ENCODE peak calls at places on chromosome 7, in nine cellular contexts. Z, W, D, A, G, E, O, P and F are unnamed samples.

GRCh38 chr7:29424295-29424983 is 139.2 kb upstream of the PRR15 start:
- DNase-seq in Z (no peak), W (no peak), D (peak; percentile 25), A (no peak), G (no peak), E (no peak), O (no peak), P (peak; percentile 36), F (no peak)

GRCh38 chr7:158343936-158344455 is 243.6 kb downstream of the PTPRN2 start:
- DNase-seq in Z (no peak), W (no peak), D (no peak), A (peak; percentile 17), G (no peak), E (no peak), O (peak; percentile 1), P (no peak), F (peak; percentile 6)

GRCh38 chr7:124764847-124765400 is 668 bp downstream of the GPR37 start:
- DNase-seq in Z (peak; percentile 8), W (peak; percentile 2), D (peak; percentile 33), A (peak; percentile 61), G (no peak), E (no peak), O (peak; percentile 46), P (peak; percentile 28), F (no peak)

GRCh38 chr7:3164363-3164762 is 120.7 kb upstream of the CARD11 start:
- DNase-seq in Z (no peak), W (no peak), D (no peak), A (no peak), G (no peak), E (no peak), O (no peak), P (no peak), F (no peak)

GRCh38 chr7:100222445-100223132 is 2.8 kb downstream of the PVRIG start:
- DNase-seq in Z (no peak), W (no peak), D (no peak), A (no peak), G (no peak), E (no peak), O (no peak), P (no peak), F (no peak)

GRCh38 chr7:36460811-36461429 is 71.3 kb downstream of the ANLN start:
- DNase-seq in Z (no peak), W (no peak), D (no peak), A (no peak), G (no peak), E (no peak), O (no peak), P (no peak), F (no peak)

GRCh38 chr7:106365252-106366005 is 80.6 kb upstream of the NAMPT start:
- DNase-seq in Z (no peak), W (no peak), D (no peak), A (no peak), G (no peak), E (no peak), O (no peak), P (no peak), F (no peak)

GRCh38 chr7:68217426-68217825 is 1220.8 kb downstream of the TYW1 start:
- DNase-seq in Z (no peak), W (no peak), D (no peak), A (no peak), G (no peak), E (no peak), O (no peak), P (no peak), F (no peak)

GRCh38 chr7:118802726-118803125 is 578.2 kb downstream of the ANKRD7 start:
- DNase-seq in Z (no peak), W (no peak), D (no peak), A (no peak), G (no peak), E (no peak), O (no peak), P (no peak), F (no peak)

GRCh38 chr7:136966825-136967224 is 98.4 kb downstream of the CHRM2 start:
- DNase-seq in Z (no peak), W (no peak), D (no peak), A (no peak), G (no peak), E (no peak), O (no peak), P (no peak), F (no peak)

GRCh38 chr7:99843808-99844207 is 16.0 kb downstream of the CYP3A43 start:
- DNase-seq in Z (peak; percentile 37), W (no peak), D (peak; percentile 69), A (no peak), G (no peak), E (no peak), O (no peak), P (peak; percentile 27), F (no peak)

GRCh38 chr7:105244594-105244993 is 144.1 kb downstream of the SRPK2 start:
- DNase-seq in Z (no peak), W (no peak), D (no peak), A (no peak), G (no peak), E (no peak), O (peak; percentile 53), P (no peak), F (peak; percentile 29)

GRCh38 chr7:157861031-157861491 is 524.3 kb downstream of the DNAJB6 start:
- DNase-seq in Z (no peak), W (no peak), D (no peak), A (no peak), G (no peak), E (no peak), O (no peak), P (no peak), F (no peak)

GRCh38 chr7:7148799-7149481 is 33.4 kb upstream of the C1GALT1 start:
- DNase-seq in Z (no peak), W (no peak), D (peak; percentile 40), A (no peak), G (no peak), E (no peak), O (no peak), P (peak; percentile 4), F (no peak)

GRCh38 chr7:38330861-38331709 is 57.6 kb upstream of the TARP start:
- DNase-seq in Z (no peak), W (no peak), D (no peak), A (peak; percentile 73), G (no peak), E (no peak), O (no peak), P (no peak), F (no peak)

GRCh38 chr7:40799-41750 is 151.3 kb upstream of the FAM20C start:
- DNase-seq in Z (no peak), W (no peak), D (no peak), A (no peak), G (no peak), E (no peak), O (peak; percentile 2), P (no peak), F (peak; percentile 19)

GRCh38 chr7:150431839-150432658 is 18.4 kb upstream of the GIMAP8 start:
- DNase-seq in Z (no peak), W (no peak), D (no peak), A (no peak), G (no peak), E (no peak), O (no peak), P (no peak), F (no peak)

GRCh38 chr7:34845666-34846361 is 187.8 kb downstream of the NPSR1 start:
- DNase-seq in Z (no peak), W (no peak), D (no peak), A (no peak), G (no peak), E (no peak), O (no peak), P (no peak), F (no peak)

GRCh38 chr7:100017300-100017699 is 1.9 kb downstream of the ZKSCAN1 start:
- DNase-seq in Z (no peak), W (no peak), D (no peak), A (no peak), G (no peak), E (no peak), O (no peak), P (no peak), F (no peak)

GRCh38 chr7:97145068-97145467 is 27.6 kb downstream of the SDHAF3 start:
- DNase-seq in Z (no peak), W (no peak), D (peak; percentile 43), A (no peak), G (no peak), E (no peak), O (no peak), P (peak; percentile 22), F (no peak)

GRCh38 chr7:13286916-13287315 is 599.5 kb downstream of the ARL4A start:
- DNase-seq in Z (no peak), W (no peak), D (no peak), A (no peak), G (no peak), E (no peak), O (no peak), P (no peak), F (no peak)

GRCh38 chr7:124532166-124532565 is 233.4 kb downstream of the GPR37 start:
- DNase-seq in Z (no peak), W (no peak), D (peak; percentile 29), A (no peak), G (no peak), E (no peak), O (no peak), P (peak; percentile 7), F (no peak)

GRCh38 chr7:111595780-111596179 is 33.5 kb upstream of the IMMP2L start:
- DNase-seq in Z (no peak), W (no peak), D (no peak), A (no peak), G (no peak), E (no peak), O (no peak), P (no peak), F (no peak)

GRCh38 chr7:142878315-142878714 is 7.2 kb downstream of the TRPV6 start:
- DNase-seq in Z (no peak), W (no peak), D (no peak), A (no peak), G (no peak), E (no peak), O (no peak), P (no peak), F (no peak)

GRCh38 chr7:31957090-31957720 is 113.0 kb downstream of the PDE1C start:
- DNase-seq in Z (no peak), W (no peak), D (peak; percentile 9), A (no peak), G (no peak), E (no peak), O (no peak), P (no peak), F (no peak)

GRCh38 chr7:108363659-108364058 is 92.6 kb downstream of the NRCAM start:
- DNase-seq in Z (no peak), W (no peak), D (no peak), A (no peak), G (no peak), E (no peak), O (no peak), P (no peak), F (no peak)

GRCh38 chr7:114959931-114960330 is 38.0 kb downstream of the MDFIC start:
- DNase-seq in Z (no peak), W (no peak), D (no peak), A (no peak), G (no peak), E (no peak), O (no peak), P (no peak), F (no peak)

GRCh38 chr7:5661941-5662340 is 119.5 kb downstream of the RNF216 start:
- DNase-seq in Z (no peak), W (no peak), D (no peak), A (no peak), G (no peak), E (no peak), O (no peak), P (no peak), F (no peak)